ENCODE peak calls at places on chromosomes 1 and 21, in seven cellular contexts. L, W, Q, G, J, H and D are unnamed samples.

GRCh38 chr1:198523183-198523942 is 17.1 kb downstream of the ATP6V1G3 start:
- DNase-seq in L (no peak), W (no peak), Q (no peak), G (peak), J (no peak), H (no peak), D (no peak)

GRCh38 chr1:116834605-116835004 is 75.1 kb upstream of the PTGFRN start:
- DNase-seq in L (no peak), W (no peak), Q (no peak), G (no peak), J (no peak), H (no peak), D (no peak)

GRCh38 chr1:9689011-9689706 is 37.6 kb downstream of the PIK3CD start:
- DNase-seq in L (peak), W (peak), Q (peak), G (peak), J (no peak), H (peak), D (peak)

GRCh38 chr21:32130031-32130891 is 148.6 kb downstream of the MIS18A start:
- DNase-seq in L (no peak), W (no peak), Q (no peak), G (no peak), J (no peak), H (no peak), D (no peak)

GRCh38 chr1:181704556-181704955 is 221.2 kb downstream of the CACNA1E start:
- DNase-seq in L (no peak), W (no peak), Q (no peak), G (peak), J (no peak), H (no peak), D (no peak)

GRCh38 chr1:7902478-7903084 is 38.1 kb downstream of the TNFRSF9 start:
- DNase-seq in L (peak), W (no peak), Q (peak), G (peak), J (peak), H (peak), D (peak)

GRCh38 chr1:173753830-173754229 is 39.0 kb downstream of the KLHL20 start:
- DNase-seq in L (no peak), W (no peak), Q (no peak), G (no peak), J (no peak), H (no peak), D (no peak)

GRCh38 chr1:64969305-64970066 is 3.1 kb upstream of the JAK1 start:
- DNase-seq in L (no peak), W (no peak), Q (no peak), G (peak), J (no peak), H (no peak), D (no peak)

GRCh38 chr21:37219766-37220432 is 47.2 kb downstream of the VPS26C start:
- DNase-seq in L (no peak), W (no peak), Q (no peak), G (peak), J (no peak), H (no peak), D (no peak)

GRCh38 chr1:192747305-192747704 is 61.5 kb upstream of the RGS2 start:
- DNase-seq in L (no peak), W (no peak), Q (no peak), G (no peak), J (no peak), H (no peak), D (no peak)

GRCh38 chr1:222404710-222405109 is 143.2 kb downstream of the HHIPL2 start:
- DNase-seq in L (no peak), W (no peak), Q (no peak), G (no peak), J (no peak), H (no peak), D (no peak)

GRCh38 chr1:34369701-34370455 is 193.2 kb downstream of the C1orf94 start:
- DNase-seq in L (no peak), W (no peak), Q (no peak), G (no peak), J (no peak), H (no peak), D (no peak)

GRCh38 chr1:26574690-26575349 is 45.3 kb downstream of the RPS6KA1 start:
- DNase-seq in L (no peak), W (peak), Q (no peak), G (no peak), J (no peak), H (no peak), D (no peak)